ENCODE peak calls at places on chromosomes 16 and 17, in nine cellular contexts. One of them, this sample, is unnamed.

GRCh38 chr17:37490638-37491614 is 1.2 kb downstream of the DUSP14 start:
- DNase-seq in AG10803: peak
- DNase-seq in AG04449: no peak
- DNase-seq in spleen: no peak
- DNase-seq in aorta: peak
- DNase-seq in HFF-Myc: peak
- DNase-seq in right lobe of liver: no peak
- DNase-seq in uterus: peak
- DNase-seq in tibial nerve: peak
- DNase-seq in this sample: peak

GRCh38 chr17:8443756-8444155 is 8.1 kb downstream of the NDEL1 start:
- DNase-seq in AG10803: no peak
- DNase-seq in AG04449: no peak
- DNase-seq in spleen: no peak
- DNase-seq in aorta: no peak
- DNase-seq in HFF-Myc: no peak
- DNase-seq in right lobe of liver: no peak
- DNase-seq in uterus: no peak
- DNase-seq in tibial nerve: no peak
- DNase-seq in this sample: no peak

GRCh38 chr17:79205688-79206205 is 131.1 kb downstream of the ENGASE start:
- DNase-seq in AG10803: peak
- DNase-seq in AG04449: no peak
- DNase-seq in spleen: no peak
- DNase-seq in aorta: no peak
- DNase-seq in HFF-Myc: no peak
- DNase-seq in right lobe of liver: no peak
- DNase-seq in uterus: no peak
- DNase-seq in tibial nerve: no peak
- DNase-seq in this sample: no peak

GRCh38 chr16:89324056-89325010 is 106.8 kb downstream of the ZNF778 start:
- DNase-seq in AG10803: peak
- DNase-seq in AG04449: no peak
- DNase-seq in spleen: peak
- DNase-seq in aorta: peak
- DNase-seq in HFF-Myc: no peak
- DNase-seq in right lobe of liver: no peak
- DNase-seq in uterus: no peak
- DNase-seq in tibial nerve: no peak
- DNase-seq in this sample: peak

GRCh38 chr16:67666032-67666537 is 465 bp downstream of the ENKD1 start:
- DNase-seq in AG10803: no peak
- DNase-seq in AG04449: no peak
- DNase-seq in spleen: peak
- DNase-seq in aorta: no peak
- DNase-seq in HFF-Myc: no peak
- DNase-seq in right lobe of liver: no peak
- DNase-seq in uterus: no peak
- DNase-seq in tibial nerve: no peak
- DNase-seq in this sample: peak

GRCh38 chr17:30554839-30555751 is 77.9 kb downstream of the GOSR1 start:
- DNase-seq in AG10803: peak
- DNase-seq in AG04449: no peak
- DNase-seq in spleen: peak
- DNase-seq in aorta: no peak
- DNase-seq in HFF-Myc: no peak
- DNase-seq in right lobe of liver: no peak
- DNase-seq in uterus: no peak
- DNase-seq in tibial nerve: no peak
- DNase-seq in this sample: peak

GRCh38 chr17:43917348-43918025 is 10.2 kb upstream of the MPP2 start:
- DNase-seq in AG10803: peak
- DNase-seq in AG04449: no peak
- DNase-seq in spleen: peak
- DNase-seq in aorta: peak
- DNase-seq in HFF-Myc: no peak
- DNase-seq in right lobe of liver: no peak
- DNase-seq in uterus: no peak
- DNase-seq in tibial nerve: peak
- DNase-seq in this sample: no peak

GRCh38 chr16:67349172-67349571 is 22.6 kb downstream of the LRRC36 start:
- DNase-seq in AG10803: peak
- DNase-seq in AG04449: no peak
- DNase-seq in spleen: no peak
- DNase-seq in aorta: no peak
- DNase-seq in HFF-Myc: no peak
- DNase-seq in right lobe of liver: no peak
- DNase-seq in uterus: no peak
- DNase-seq in tibial nerve: no peak
- DNase-seq in this sample: no peak

GRCh38 chr17:80080081-80080480 is 21.3 kb upstream of the GAA start:
- DNase-seq in AG10803: peak
- DNase-seq in AG04449: no peak
- DNase-seq in spleen: no peak
- DNase-seq in aorta: no peak
- DNase-seq in HFF-Myc: no peak
- DNase-seq in right lobe of liver: no peak
- DNase-seq in uterus: no peak
- DNase-seq in tibial nerve: no peak
- DNase-seq in this sample: no peak

GRCh38 chr16:27499659-27500055 is 50.1 kb downstream of the GTF3C1 start:
- DNase-seq in AG10803: no peak
- DNase-seq in AG04449: no peak
- DNase-seq in spleen: no peak
- DNase-seq in aorta: no peak
- DNase-seq in HFF-Myc: no peak
- DNase-seq in right lobe of liver: no peak
- DNase-seq in uterus: no peak
- DNase-seq in tibial nerve: no peak
- DNase-seq in this sample: no peak

GRCh38 chr16:67667817-67668494 is 1.3 kb downstream of the C16orf86 start:
- DNase-seq in AG10803: peak
- DNase-seq in AG04449: peak
- DNase-seq in spleen: peak
- DNase-seq in aorta: peak
- DNase-seq in HFF-Myc: peak
- DNase-seq in right lobe of liver: peak
- DNase-seq in uterus: peak
- DNase-seq in tibial nerve: peak
- DNase-seq in this sample: peak

GRCh38 chr17:15882777-15883176 is 62.2 kb upstream of the ADORA2B start:
- DNase-seq in AG10803: no peak
- DNase-seq in AG04449: no peak
- DNase-seq in spleen: no peak
- DNase-seq in aorta: no peak
- DNase-seq in HFF-Myc: no peak
- DNase-seq in right lobe of liver: no peak
- DNase-seq in uterus: no peak
- DNase-seq in tibial nerve: no peak
- DNase-seq in this sample: no peak

GRCh38 chr16:84314814-84315213 is 20.1 kb downstream of the WFDC1 start:
- DNase-seq in AG10803: no peak
- DNase-seq in AG04449: no peak
- DNase-seq in spleen: no peak
- DNase-seq in aorta: no peak
- DNase-seq in HFF-Myc: no peak
- DNase-seq in right lobe of liver: no peak
- DNase-seq in uterus: no peak
- DNase-seq in tibial nerve: no peak
- DNase-seq in this sample: no peak

GRCh38 chr17:75698659-75699058 is 22.6 kb upstream of the ITGB4 start:
- DNase-seq in AG10803: no peak
- DNase-seq in AG04449: no peak
- DNase-seq in spleen: no peak
- DNase-seq in aorta: no peak
- DNase-seq in HFF-Myc: no peak
- DNase-seq in right lobe of liver: no peak
- DNase-seq in uterus: no peak
- DNase-seq in tibial nerve: no peak
- DNase-seq in this sample: no peak

GRCh38 chr16:21166561-21166961 is 8.1 kb downstream of the LDAF1 start:
- DNase-seq in AG10803: no peak
- DNase-seq in AG04449: no peak
- DNase-seq in spleen: no peak
- DNase-seq in aorta: no peak
- DNase-seq in HFF-Myc: no peak
- DNase-seq in right lobe of liver: no peak
- DNase-seq in uterus: no peak
- DNase-seq in tibial nerve: no peak
- DNase-seq in this sample: peak

GRCh38 chr17:54844262-54844661 is 56.4 kb upstream of the TOM1L1 start:
- DNase-seq in AG10803: no peak
- DNase-seq in AG04449: no peak
- DNase-seq in spleen: no peak
- DNase-seq in aorta: no peak
- DNase-seq in HFF-Myc: no peak
- DNase-seq in right lobe of liver: no peak
- DNase-seq in uterus: no peak
- DNase-seq in tibial nerve: no peak
- DNase-seq in this sample: no peak

GRCh38 chr17:50482516-50482915 is 3.9 kb downstream of the RSAD1 start:
- DNase-seq in AG10803: peak
- DNase-seq in AG04449: peak
- DNase-seq in spleen: peak
- DNase-seq in aorta: peak
- DNase-seq in HFF-Myc: peak
- DNase-seq in right lobe of liver: peak
- DNase-seq in uterus: peak
- DNase-seq in tibial nerve: peak
- DNase-seq in this sample: peak

GRCh38 chr17:55420067-55420775 is 1.4 kb downstream of the MMD start:
- DNase-seq in AG10803: no peak
- DNase-seq in AG04449: no peak
- DNase-seq in spleen: no peak
- DNase-seq in aorta: no peak
- DNase-seq in HFF-Myc: no peak
- DNase-seq in right lobe of liver: no peak
- DNase-seq in uterus: no peak
- DNase-seq in tibial nerve: no peak
- DNase-seq in this sample: no peak

GRCh38 chr16:73043828-73044493 is 4.0 kb downstream of the ZFHX3 start:
- DNase-seq in AG10803: peak
- DNase-seq in AG04449: no peak
- DNase-seq in spleen: no peak
- DNase-seq in aorta: no peak
- DNase-seq in HFF-Myc: no peak
- DNase-seq in right lobe of liver: no peak
- DNase-seq in uterus: no peak
- DNase-seq in tibial nerve: no peak
- DNase-seq in this sample: no peak

DNA sequence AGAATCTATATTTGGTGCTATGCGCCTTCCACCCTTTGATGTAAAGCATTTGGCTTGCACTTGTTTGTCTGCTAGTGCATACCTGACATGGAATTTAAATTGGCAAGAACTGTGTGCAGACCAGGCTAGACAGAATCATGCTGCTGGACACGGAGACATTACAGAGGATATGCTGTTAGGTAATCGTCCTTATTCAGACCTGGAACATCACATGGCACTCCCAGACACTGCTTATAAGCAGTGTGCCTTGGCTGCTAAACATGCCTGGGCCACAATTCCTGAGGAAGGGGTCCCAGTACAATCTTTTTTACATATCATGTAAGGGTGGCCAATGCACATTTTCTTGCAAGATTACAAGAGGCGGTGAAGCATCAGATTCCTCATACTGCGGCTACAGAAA is 6.4 kb downstream of the CD300LD start:
- DNase-seq in AG10803: no peak
- DNase-seq in AG04449: no peak
- DNase-seq in spleen: no peak
- DNase-seq in aorta: no peak
- DNase-seq in HFF-Myc: no peak
- DNase-seq in right lobe of liver: no peak
- DNase-seq in uterus: no peak
- DNase-seq in tibial nerve: no peak
- DNase-seq in this sample: no peak
- H3K4me3 ChIP-seq in AG10803: no peak
- H3K4me3 ChIP-seq in AG04449: no peak
- H3K4me3 ChIP-seq in spleen: no peak
- H3K4me3 ChIP-seq in aorta: no peak
- H3K4me3 ChIP-seq in HFF-Myc: no peak
- H3K4me3 ChIP-seq in right lobe of liver: no peak
- H3K4me3 ChIP-seq in uterus: no peak
- H3K4me3 ChIP-seq in tibial nerve: no peak
- H3K4me3 ChIP-seq in this sample: no peak

DNA sequence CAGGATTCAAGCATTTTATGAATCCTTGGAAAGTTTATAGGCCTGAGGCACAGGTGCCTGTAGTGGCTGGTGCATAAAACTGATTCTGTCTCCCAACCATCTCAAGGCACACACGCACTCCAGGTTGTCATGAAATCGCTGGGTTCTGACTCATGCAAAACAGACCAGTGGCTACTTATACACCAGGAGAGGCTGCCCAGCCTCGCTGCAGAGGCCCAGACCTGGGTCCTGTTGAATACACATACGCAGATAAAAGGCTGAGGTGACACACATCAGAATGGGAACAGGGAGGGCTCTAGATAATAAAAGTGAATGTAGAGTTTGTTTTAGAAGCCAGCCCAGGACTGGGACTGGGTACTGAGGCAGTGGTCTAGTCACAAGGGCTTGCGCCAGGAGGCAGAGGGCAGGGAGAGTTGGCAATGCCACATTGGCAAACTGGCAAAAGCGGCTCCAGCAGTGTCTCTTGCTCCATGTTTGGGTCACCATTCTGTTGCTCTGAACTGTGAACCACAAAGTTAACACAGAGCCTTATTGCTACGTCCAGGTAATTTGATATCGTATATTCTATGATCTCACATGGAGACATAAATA is 13.6 kb downstream of the OR1D5 start:
- DNase-seq in AG10803: no peak
- DNase-seq in AG04449: no peak
- DNase-seq in spleen: no peak
- DNase-seq in aorta: no peak
- DNase-seq in HFF-Myc: no peak
- DNase-seq in right lobe of liver: peak
- DNase-seq in uterus: no peak
- DNase-seq in tibial nerve: no peak
- DNase-seq in this sample: no peak
- H3K4me3 ChIP-seq in AG10803: peak
- H3K4me3 ChIP-seq in AG04449: no peak
- H3K4me3 ChIP-seq in spleen: peak
- H3K4me3 ChIP-seq in aorta: no peak
- H3K4me3 ChIP-seq in HFF-Myc: peak
- H3K4me3 ChIP-seq in right lobe of liver: no peak
- H3K4me3 ChIP-seq in uterus: no peak
- H3K4me3 ChIP-seq in tibial nerve: peak
- H3K4me3 ChIP-seq in this sample: peak

GRCh38 chr17:57879437-57880085 is 29.7 kb upstream of the MRPS23 start:
- DNase-seq in AG10803: no peak
- DNase-seq in AG04449: no peak
- DNase-seq in spleen: no peak
- DNase-seq in aorta: no peak
- DNase-seq in HFF-Myc: no peak
- DNase-seq in right lobe of liver: no peak
- DNase-seq in uterus: no peak
- DNase-seq in tibial nerve: no peak
- DNase-seq in this sample: no peak
- H3K4me3 ChIP-seq in AG10803: no peak
- H3K4me3 ChIP-seq in AG04449: no peak
- H3K4me3 ChIP-seq in spleen: no peak
- H3K4me3 ChIP-seq in aorta: no peak
- H3K4me3 ChIP-seq in HFF-Myc: no peak
- H3K4me3 ChIP-seq in right lobe of liver: no peak
- H3K4me3 ChIP-seq in uterus: no peak
- H3K4me3 ChIP-seq in tibial nerve: no peak
- H3K4me3 ChIP-seq in this sample: no peak

GRCh38 chr17:82882715-82883446 is 43.1 kb upstream of the ZNF750 start:
- DNase-seq in AG10803: no peak
- DNase-seq in AG04449: no peak
- DNase-seq in spleen: peak
- DNase-seq in aorta: peak
- DNase-seq in HFF-Myc: no peak
- DNase-seq in right lobe of liver: no peak
- DNase-seq in uterus: no peak
- DNase-seq in tibial nerve: no peak
- DNase-seq in this sample: no peak
- H3K4me3 ChIP-seq in AG10803: no peak
- H3K4me3 ChIP-seq in AG04449: no peak
- H3K4me3 ChIP-seq in spleen: no peak
- H3K4me3 ChIP-seq in aorta: no peak
- H3K4me3 ChIP-seq in HFF-Myc: no peak
- H3K4me3 ChIP-seq in right lobe of liver: no peak
- H3K4me3 ChIP-seq in uterus: no peak
- H3K4me3 ChIP-seq in tibial nerve: no peak
- H3K4me3 ChIP-seq in this sample: no peak